ENCODE peak calls at places on chromosomes 2 and 18, in five cellular contexts. Y is nephron progenitor cell, U is neural crest cell, F is brain microvascular endothelial cell, R is AG09319. Q is an unnamed sample.

GRCh38 chr18:79610461-79611039 is 69.1 kb upstream of the CTDP1 start:
- DNase-seq in Y (no peak), U (no peak), F (no peak), R (no peak), Q (no peak)

GRCh38 chr18:9741821-9742541 is 33.9 kb downstream of the RAB31 start:
- DNase-seq in Y (peak), U (peak), F (peak), R (no peak), Q (no peak)

GRCh38 chr2:25331686-25332365 is 9.9 kb downstream of the DNMT3A start:
- DNase-seq in Y (no peak), U (no peak), F (no peak), R (no peak), Q (no peak)

GRCh38 chr2:14560686-14561085 is 71.8 kb upstream of the LRATD1 start:
- DNase-seq in Y (no peak), U (no peak), F (no peak), R (no peak), Q (no peak)

GRCh38 chr2:206802654-206803514 is 37.5 kb downstream of the FASTKD2 start:
- DNase-seq in Y (no peak), U (no peak), F (no peak), R (no peak), Q (no peak)

GRCh38 chr2:62074233-62074632 is 121.7 kb upstream of the B3GNT2 start:
- DNase-seq in Y (no peak), U (no peak), F (no peak), R (no peak), Q (no peak)

GRCh38 chr2:30686000-30686399 is 121.2 kb downstream of the CAPN13 start:
- DNase-seq in Y (peak), U (peak), F (no peak), R (no peak), Q (no peak)

GRCh38 chr2:110869472-110870446 is 137.4 kb downstream of the ACOXL start:
- DNase-seq in Y (no peak), U (no peak), F (peak), R (no peak), Q (no peak)

GRCh38 chr18:13629841-13630747 is 96.3 kb downstream of the FAM210A start:
- DNase-seq in Y (peak), U (peak), F (peak), R (no peak), Q (peak)

GRCh38 chr2:81648370-81648769 is 1343.8 kb upstream of the LRRTM1 start:
- DNase-seq in Y (no peak), U (no peak), F (no peak), R (no peak), Q (no peak)

GRCh38 chr2:218788529-218789237 is 6.7 kb downstream of the CYP27A1 start:
- DNase-seq in Y (no peak), U (no peak), F (no peak), R (peak), Q (no peak)

GRCh38 chr2:42809876-42810125 is 17.4 kb upstream of the HAAO start:
- DNase-seq in Y (peak), U (peak), F (peak), R (peak), Q (peak)

GRCh38 chr2:43513216-43513615 is 82.6 kb downstream of the THADA start:
- DNase-seq in Y (no peak), U (no peak), F (no peak), R (no peak), Q (no peak)

GRCh38 chr18:23970161-23971153 is 44.1 kb upstream of the TTC39C start:
- DNase-seq in Y (no peak), U (no peak), F (no peak), R (no peak), Q (no peak)

GRCh38 chr2:88329815-88330603 is 122.5 kb downstream of the FOXI3 start:
- DNase-seq in Y (peak), U (peak), F (peak), R (no peak), Q (no peak)

GRCh38 chr2:83369601-83370418 is 1089.3 kb downstream of the SUCLG1 start:
- DNase-seq in Y (no peak), U (no peak), F (peak), R (no peak), Q (no peak)

GRCh38 chr2:190340369-190340768 is 3.0 kb upstream of the INPP1 start:
- DNase-seq in Y (no peak), U (peak), F (peak), R (no peak), Q (no peak)

GRCh38 chr2:84285056-84285747 is 173.9 kb downstream of the SUCLG1 start:
- DNase-seq in Y (no peak), U (no peak), F (no peak), R (no peak), Q (no peak)

GRCh38 chr2:43100883-43101662 is 125.3 kb downstream of the ZFP36L2 start:
- DNase-seq in Y (peak), U (peak), F (no peak), R (no peak), Q (no peak)

GRCh38 chr18:22691988-22692710 is 241.0 kb upstream of the RBBP8 start:
- DNase-seq in Y (no peak), U (no peak), F (peak), R (peak), Q (no peak)

GRCh38 chr2:69021027-69021426 is 8.0 kb downstream of the ANTXR1 start:
- DNase-seq in Y (no peak), U (no peak), F (no peak), R (no peak), Q (no peak)

GRCh38 chr18:43661570-43661969 is 384.3 kb upstream of the SYT4 start:
- DNase-seq in Y (peak), U (no peak), F (peak), R (no peak), Q (no peak)

GRCh38 chr2:109721117-109721504 is 73.0 kb upstream of the RGPD5 start:
- DNase-seq in Y (no peak), U (no peak), F (no peak), R (no peak), Q (no peak)

DNA sequence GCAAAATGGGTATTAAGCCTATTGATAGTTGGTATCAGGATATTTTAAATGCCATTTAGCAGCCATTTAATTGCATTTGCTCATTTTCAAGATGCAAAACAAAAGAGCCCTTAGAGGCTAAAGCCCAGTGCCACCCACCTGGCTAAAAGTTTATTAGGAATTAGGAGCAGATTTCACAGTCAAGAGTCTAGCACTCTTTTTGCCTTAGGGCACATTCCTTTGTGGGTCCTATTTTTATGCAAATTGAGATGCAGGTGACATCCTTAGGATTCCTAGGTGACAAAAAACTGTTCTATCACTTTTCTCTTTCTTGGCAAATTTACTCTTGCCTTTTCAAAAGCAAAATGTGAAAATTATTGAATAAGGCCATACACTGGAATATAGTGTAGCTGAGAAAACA is 42.0 kb downstream of the CTNNA2 start:
- DNase-seq in Y (no peak), U (no peak), F (no peak), R (no peak), Q (no peak)
- TF ChIP-seq CTCF in Y (no peak), U (no peak), F (no peak), R (no peak), Q (no peak)

GRCh38 chr2:195573314-195573713 is 83.7 kb upstream of the SLC39A10 start:
- DNase-seq in Y (no peak), U (no peak), F (no peak), R (no peak), Q (no peak)

GRCh38 chr2:195575021-195575420 is 82.0 kb upstream of the SLC39A10 start:
- DNase-seq in Y (no peak), U (no peak), F (no peak), R (no peak), Q (no peak)

GRCh38 chr2:195572894-195573293 is 84.1 kb upstream of the SLC39A10 start:
- DNase-seq in Y (no peak), U (no peak), F (no peak), R (no peak), Q (no peak)

GRCh38 chr2:195574305-195574704 is 82.7 kb upstream of the SLC39A10 start:
- DNase-seq in Y (no peak), U (no peak), F (no peak), R (no peak), Q (no peak)

GRCh38 chr2:195575879-195576391 is 81.1 kb upstream of the SLC39A10 start:
- DNase-seq in Y (no peak), U (no peak), F (peak), R (peak), Q (no peak)
- TF ChIP-seq CTCF in Y (no peak), U (no peak), F (no peak), R (no peak), Q (no peak)

DNA sequence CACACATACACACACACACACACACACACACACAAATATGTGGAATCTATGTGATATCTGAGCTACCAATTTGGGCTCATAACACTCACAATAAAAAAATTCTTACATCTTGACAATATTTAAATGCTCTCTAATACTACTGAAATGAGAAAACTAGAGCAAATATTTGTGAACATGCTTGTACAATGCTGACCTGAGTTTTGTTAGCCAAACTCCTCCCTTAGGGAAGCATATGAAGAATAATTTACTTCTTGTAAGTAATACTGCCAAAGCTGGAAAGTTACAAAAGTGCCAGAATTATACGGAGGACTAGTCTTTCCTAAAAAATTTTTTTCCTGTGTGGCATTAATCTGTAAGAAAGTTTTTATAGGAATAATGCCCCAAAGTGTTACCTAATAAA is 18.5 kb downstream of the MBD2 start:
- DNase-seq in Y (no peak), U (no peak), F (no peak), R (no peak), Q (no peak)
- TF ChIP-seq CTCF in Y (no peak), U (no peak), F (no peak), R (no peak), Q (no peak)

GRCh38 chr2:172114579-172114978 is 11.9 kb upstream of the DLX2 start:
- DNase-seq in Y (no peak), U (no peak), F (no peak), R (no peak), Q (no peak)

GRCh38 chr2:172109256-172109655 is 6.6 kb upstream of the DLX2 start:
- DNase-seq in Y (no peak), U (no peak), F (no peak), R (no peak), Q (no peak)

GRCh38 chr2:172109670-172110421 is 7.1 kb upstream of the DLX2 start:
- DNase-seq in Y (peak), U (no peak), F (no peak), R (no peak), Q (no peak)

GRCh38 chr2:172116107-172116506 is 13.4 kb upstream of the DLX2 start:
- DNase-seq in Y (no peak), U (no peak), F (no peak), R (no peak), Q (no peak)

GRCh38 chr2:172113617-172114016 is 10.9 kb upstream of the DLX2 start:
- DNase-seq in Y (no peak), U (no peak), F (no peak), R (no peak), Q (no peak)
- TF ChIP-seq CTCF in Y (peak), U (peak), F (peak), R (peak), Q (no peak)